ENCODE peak calls at places on chromosomes 3 and 15, in ten cellular contexts. V is activated T-helper 2 cell treated with anti-CD3 and anti-CD28 coated beads, Interferon-gamma antibody, Interleukin-2, Interleukin-4, amounts not matched to agents 10 μg/mL and 5 μg/mL and 100 μg/mL, durations not matched to agents 14 hours and 24 hours and 36 hours; E is HFF-Myc; C is upper lobe of right lung; O is GF-D8; W is ACHN; I is posterior vena cava; K is tibial artery; P is testis; G is fibroblast of the conjunctiva. M is an unnamed sample.

GRCh38 chr3:12557472-12558105 is 702 bp downstream of the MKRN2 start:
- DNase-seq in W (peak), K (no peak), V (no peak), P (no peak), I (no peak), C (no peak), E (no peak), G (no peak), O (peak), M (no peak)

GRCh38 chr3:161343986-161344385 is 27.3 kb downstream of the SPTSSB start:
- DNase-seq in W (no peak), P (no peak), K (no peak), E (no peak), G (no peak), I (no peak), C (no peak), V (no peak), O (no peak), M (no peak)

GRCh38 chr15:51060058-51060598 is 34.6 kb downstream of the TNFAIP8L3 start:
- DNase-seq in V (no peak), P (no peak), C (no peak), I (no peak), K (no peak), W (no peak), E (no peak), O (no peak), G (no peak), M (no peak)

GRCh38 chr3:72944696-72945095 is 51.9 kb upstream of the PPP4R2 start:
- DNase-seq in C (no peak), V (no peak), G (no peak), P (no peak), E (no peak), O (no peak), K (no peak), W (no peak), I (no peak), M (no peak)

GRCh38 chr15:53260647-53261046 is 470.5 kb upstream of the ONECUT1 start:
- DNase-seq in V (no peak), I (no peak), K (no peak), G (no peak), P (no peak), W (no peak), O (no peak), E (no peak), C (no peak), M (no peak)

GRCh38 chr3:128727996-128728395 is 2.0 kb downstream of the RAB7A start:
- DNase-seq in O (no peak), I (no peak), V (no peak), G (no peak), E (no peak), C (no peak), W (no peak), K (no peak), P (no peak), M (no peak)

GRCh38 chr15:41897327-41897726 is 3.5 kb upstream of the SPTBN5 start:
- DNase-seq in C (no peak), P (no peak), I (no peak), O (no peak), E (no peak), G (no peak), V (no peak), W (no peak), K (no peak), M (no peak)

GRCh38 chr15:53710906-53711305 is 48.6 kb downstream of the WDR72 start:
- DNase-seq in G (no peak), K (no peak), P (no peak), O (no peak), V (no peak), I (no peak), C (no peak), W (peak), E (no peak), M (no peak)

GRCh38 chr3:27376109-27376772 is 7.1 kb upstream of the NEK10 start:
- DNase-seq in P (no peak), V (no peak), W (no peak), E (no peak), O (no peak), G (no peak), C (no peak), K (no peak), I (no peak), M (no peak)

GRCh38 chr3:187740446-187741399 is 4.5 kb downstream of the BCL6 start:
- DNase-seq in G (peak), P (peak), V (peak), C (peak), I (peak), K (peak), W (peak), E (peak), O (no peak), M (peak)

GRCh38 chr15:76793162-76793561 is 112.0 kb downstream of the SCAPER start:
- DNase-seq in K (no peak), I (no peak), W (no peak), G (no peak), O (no peak), C (no peak), E (no peak), V (no peak), P (no peak), M (no peak)

GRCh38 chr3:142318331-142318730 is 92.9 kb upstream of the GK5 start:
- DNase-seq in E (no peak), P (no peak), O (no peak), V (no peak), I (no peak), G (no peak), W (no peak), C (no peak), K (no peak), M (no peak)